ENCODE peak calls at places on chromosomes 16 and 17, in eight cellular contexts. K is AG04450, R is left ventricle myocardium inferior, F is GM23338, Q is BE2C, X is hepatocyte, L is dorsolateral prefrontal cortex, S is psoas muscle. W is an unnamed sample.

GRCh38 chr17:36550491-36551417 is 6.0 kb downstream of the GGNBP2 start:
- DNase-seq in K (no peak), R (no peak), F (no peak), Q (no peak), X (no peak), L (no peak), S (no peak), W (no peak)

GRCh38 chr16:55273356-55273755 is 50.6 kb upstream of the IRX6 start:
- DNase-seq in K (no peak), R (no peak), F (no peak), Q (no peak), X (no peak), L (no peak), S (no peak), W (no peak)

GRCh38 chr16:58498341-58499091 is 1.4 kb upstream of the NDRG4 start:
- DNase-seq in K (no peak), R (no peak), F (no peak), Q (no peak), X (no peak), L (no peak), S (no peak), W (no peak)

GRCh38 chr17:3635474-3636153 is 436 bp downstream of the SHPK start:
- DNase-seq in K (no peak), R (no peak), F (peak), Q (no peak), X (peak), L (no peak), S (no peak), W (peak)

GRCh38 chr17:9845306-9845705 is 19.6 kb downstream of the GLP2R start:
- DNase-seq in K (no peak), R (no peak), F (no peak), Q (no peak), X (no peak), L (no peak), S (no peak), W (no peak)

GRCh38 chr17:73437826-73438225 is 126.0 kb upstream of the CDC42EP4 start:
- DNase-seq in K (no peak), R (no peak), F (no peak), Q (no peak), X (no peak), L (no peak), S (no peak), W (no peak)

GRCh38 chr16:72985148-72985882 is 62.6 kb downstream of the ZFHX3 start:
- DNase-seq in K (no peak), R (peak), F (no peak), Q (no peak), X (no peak), L (no peak), S (peak), W (no peak)

GRCh38 chr17:69417545-69418483 is 3.3 kb downstream of the MAP2K6 start:
- DNase-seq in K (no peak), R (no peak), F (peak), Q (no peak), X (no peak), L (no peak), S (no peak), W (no peak)

GRCh38 chr17:30226878-30227277 is 8.6 kb downstream of the SLC6A4 start:
- DNase-seq in K (no peak), R (no peak), F (no peak), Q (no peak), X (peak), L (no peak), S (no peak), W (no peak)

GRCh38 chr16:28140788-28141618 is 70.8 kb downstream of the XPO6 start:
- DNase-seq in K (no peak), R (no peak), F (peak), Q (no peak), X (no peak), L (no peak), S (no peak), W (no peak)

GRCh38 chr16:24689128-24689527 is 40.3 kb upstream of the TNRC6A start:
- DNase-seq in K (no peak), R (no peak), F (peak), Q (peak), X (peak), L (no peak), S (peak), W (peak)

GRCh38 chr16:17448640-17449638 is 21.8 kb downstream of the XYLT1 start:
- DNase-seq in K (no peak), R (peak), F (no peak), Q (no peak), X (no peak), L (no peak), S (peak), W (peak)

GRCh38 chr17:34703533-34703932 is 124.2 kb downstream of the TMEM132E start:
- DNase-seq in K (peak), R (peak), F (peak), Q (no peak), X (peak), L (no peak), S (no peak), W (no peak)

GRCh38 chr16:59826767-59827166 is 1092.7 kb upstream of the GOT2 start:
- DNase-seq in K (no peak), R (no peak), F (no peak), Q (no peak), X (no peak), L (no peak), S (no peak), W (no peak)

DNA sequence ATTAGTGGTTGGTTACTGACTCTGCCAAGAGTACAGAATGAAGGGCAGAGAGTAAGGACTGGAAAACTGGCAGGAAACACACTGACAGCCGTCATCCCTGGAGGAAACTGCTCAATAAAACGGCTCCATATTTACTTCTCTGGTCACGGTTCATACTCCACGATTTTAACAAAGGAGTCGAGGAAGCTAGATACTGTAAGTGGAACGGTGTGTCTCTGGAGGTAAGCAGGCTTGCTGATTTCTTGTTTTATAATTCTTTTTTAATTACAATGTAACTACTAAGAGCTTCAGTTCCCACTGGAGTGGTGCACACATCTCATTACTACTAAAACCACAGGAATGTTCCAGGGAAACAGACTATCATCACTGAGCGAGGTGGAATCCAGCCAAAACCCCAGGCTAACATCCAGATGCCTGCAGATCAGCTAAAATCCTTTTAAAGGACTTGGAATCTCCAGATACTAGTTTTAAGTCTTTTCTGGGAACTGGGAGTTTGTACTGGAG is 17.8 kb downstream of the SERPINF1 start:
- DNase-seq in K (peak), R (peak), F (no peak), Q (no peak), X (peak), L (no peak), S (peak), W (peak)
- H3K4me3 ChIP-seq in K (peak), R (no peak), F (no peak), Q (no peak), X (no peak), L (no peak), S (peak), W (no peak)

DNA sequence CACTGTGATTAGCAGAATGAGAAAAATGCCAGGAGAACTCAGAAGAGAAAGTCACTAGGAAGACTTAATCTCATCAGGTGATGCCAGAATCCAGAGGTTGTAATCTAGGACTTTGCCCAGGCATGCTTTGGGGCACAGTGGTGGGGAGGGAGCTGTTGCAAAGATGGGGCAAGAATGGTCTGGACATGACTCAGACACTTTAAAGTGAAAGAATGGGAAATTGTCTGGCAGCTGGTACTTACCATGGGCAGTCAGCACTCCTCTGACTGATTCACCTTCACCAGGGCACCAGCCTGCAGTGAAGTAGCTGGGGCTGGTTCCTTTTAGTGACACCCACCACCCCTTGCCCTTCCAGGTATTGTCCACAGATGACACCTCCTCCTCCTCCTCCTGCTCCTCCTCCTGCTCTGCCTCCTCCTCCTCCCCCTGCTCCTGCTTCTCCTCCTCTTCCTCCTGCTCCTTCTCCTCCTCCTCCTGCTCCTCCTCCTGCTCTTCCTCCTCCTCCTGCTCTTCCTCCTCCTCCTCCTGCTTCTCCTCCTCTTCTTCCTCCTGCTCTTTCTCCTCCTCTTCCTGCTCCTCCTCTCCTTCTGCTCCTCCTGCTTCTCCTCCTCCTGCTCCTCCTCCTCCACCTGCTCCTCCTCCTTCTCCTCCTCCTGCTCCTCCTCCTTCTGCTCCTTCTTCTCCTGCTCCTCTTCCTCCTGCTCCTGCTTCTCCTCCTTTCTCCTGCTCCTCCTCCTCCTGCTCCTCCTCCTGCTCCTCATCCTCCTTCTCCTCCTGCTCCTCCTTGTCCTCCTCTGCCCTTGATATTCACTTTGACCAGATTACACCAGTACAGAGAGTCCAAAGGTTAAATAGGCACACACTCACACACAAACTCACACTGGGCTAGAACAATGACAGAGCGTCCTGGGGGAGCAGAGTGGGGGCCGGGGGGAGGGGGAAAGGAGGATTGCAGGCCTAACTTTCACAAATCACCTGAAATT is at the start of gene CHD9NB:
- DNase-seq in K (peak), R (no peak), F (no peak), Q (peak), X (peak), L (no peak), S (no peak), W (peak)
- H3K4me3 ChIP-seq in K (peak), R (no peak), F (no peak), Q (no peak), X (no peak), L (no peak), S (no peak), W (peak)

GRCh38 chr16:30866031-30866430 is 27.8 kb downstream of the BCL7C start:
- DNase-seq in K (no peak), R (no peak), F (no peak), Q (no peak), X (no peak), L (no peak), S (no peak), W (no peak)

GRCh38 chr16:30870904-30871303 is 23.0 kb downstream of the BCL7C start:
- DNase-seq in K (no peak), R (no peak), F (no peak), Q (no peak), X (no peak), L (no peak), S (no peak), W (no peak)

GRCh38 chr16:30867747-30868146 is 26.1 kb downstream of the BCL7C start:
- DNase-seq in K (no peak), R (no peak), F (peak), Q (no peak), X (peak), L (no peak), S (no peak), W (peak)
- H3K4me3 ChIP-seq in K (no peak), R (no peak), F (no peak), Q (no peak), X (no peak), L (no peak), S (no peak), W (no peak)

DNA sequence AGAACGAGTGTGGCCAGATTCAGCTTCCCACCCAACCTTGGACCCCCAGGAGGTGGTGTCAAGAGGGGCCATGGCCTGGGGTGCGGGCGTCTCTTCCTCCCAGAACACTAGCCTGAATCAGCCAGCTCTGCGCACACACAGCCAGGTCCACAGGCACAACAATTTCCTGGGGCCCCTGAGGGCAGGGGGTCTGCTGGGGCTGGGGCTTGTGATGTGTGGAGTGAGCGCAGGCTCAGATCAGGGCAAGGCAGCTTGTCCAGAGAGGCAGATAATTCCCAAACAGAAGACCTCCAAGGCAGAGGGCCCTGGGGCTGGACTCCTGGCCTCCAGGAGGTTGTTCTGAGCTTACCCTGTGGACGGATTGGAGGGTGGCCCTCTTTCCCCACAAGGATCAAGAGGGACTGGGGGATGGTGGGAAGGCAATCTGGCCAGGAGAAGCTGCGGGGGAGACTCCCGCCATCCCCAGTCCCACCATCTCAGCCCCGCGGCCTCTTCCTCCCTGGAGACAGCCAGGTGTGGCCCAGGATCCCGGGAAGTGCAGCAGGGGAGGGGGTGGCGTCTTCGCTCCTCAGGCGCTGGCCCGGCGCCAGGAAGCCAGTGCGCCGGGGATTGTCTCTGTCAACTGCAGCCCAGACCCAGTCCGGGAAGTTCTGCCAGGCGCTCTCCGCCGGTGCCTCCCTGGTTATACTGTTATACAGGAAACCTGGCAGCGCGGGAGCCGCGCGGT is 52.0 kb upstream of the AMZ2 start:
- DNase-seq in K (no peak), R (peak), F (peak), Q (peak), X (peak), L (no peak), S (peak), W (peak)
- H3K4me3 ChIP-seq in K (no peak), R (peak), F (peak), Q (peak), X (no peak), L (peak), S (peak), W (no peak)

DNA sequence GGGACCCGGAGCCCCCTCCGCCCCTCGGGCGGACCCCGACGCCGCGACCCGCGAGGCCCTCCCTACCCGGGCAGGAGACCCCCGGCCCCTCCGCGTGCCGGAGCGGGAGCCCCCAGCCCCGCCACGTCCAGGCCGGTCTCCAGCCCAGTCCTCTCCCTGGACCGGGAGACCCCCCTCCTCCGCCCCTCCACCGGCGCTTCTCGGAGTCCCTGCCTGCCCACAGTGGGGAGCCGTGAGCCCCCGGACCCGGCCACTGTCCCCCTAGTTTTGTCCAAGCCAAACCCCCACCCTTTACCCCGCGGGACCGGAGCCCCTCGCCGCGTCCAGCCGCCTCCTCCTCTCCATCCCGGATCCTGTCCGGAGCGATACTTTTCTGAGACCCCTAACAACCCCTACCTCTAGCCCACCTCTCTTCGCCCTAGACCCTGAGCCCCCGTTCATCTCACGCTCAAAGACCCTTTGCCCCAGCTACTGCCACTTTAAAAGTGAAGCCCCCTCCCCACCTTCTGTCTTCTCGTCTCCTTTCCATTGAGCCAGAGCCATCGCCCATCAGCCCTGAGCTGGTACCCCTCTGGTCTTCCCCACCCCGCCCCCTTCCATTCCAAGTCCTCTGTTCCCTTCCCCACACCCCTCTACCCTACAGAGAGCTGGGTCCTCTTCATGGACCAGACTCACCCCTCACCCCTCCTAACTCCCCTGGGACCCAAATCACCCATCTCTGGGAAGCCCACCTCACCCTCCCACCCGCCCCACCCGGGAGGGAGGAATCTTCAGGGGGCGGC is 1.0 kb downstream of the NECAB2 start:
- DNase-seq in K (no peak), R (peak), F (peak), Q (no peak), X (no peak), L (no peak), S (no peak), W (no peak)
- H3K4me3 ChIP-seq in K (no peak), R (peak), F (peak), Q (no peak), X (no peak), L (peak), S (no peak), W (no peak)

GRCh38 chr17:78197147-78197830 is 10.1 kb downstream of the AFMID start:
- DNase-seq in K (no peak), R (peak), F (no peak), Q (no peak), X (no peak), L (no peak), S (no peak), W (no peak)
- H3K4me3 ChIP-seq in K (no peak), R (no peak), F (no peak), Q (no peak), X (no peak), L (no peak), S (no peak), W (no peak)

GRCh38 chr17:14331982-14332298 is 31.1 kb downstream of the HS3ST3B1 start:
- DNase-seq in K (no peak), R (no peak), F (no peak), Q (no peak), X (no peak), L (no peak), S (no peak), W (no peak)

GRCh38 chr17:14330492-14330920 is 29.6 kb downstream of the HS3ST3B1 start:
- DNase-seq in K (no peak), R (no peak), F (peak), Q (no peak), X (no peak), L (no peak), S (no peak), W (no peak)

GRCh38 chr17:14329900-14330491 is 29.1 kb downstream of the HS3ST3B1 start:
- DNase-seq in K (no peak), R (no peak), F (no peak), Q (no peak), X (no peak), L (no peak), S (no peak), W (no peak)

GRCh38 chr17:14332331-14332730 is 31.4 kb downstream of the HS3ST3B1 start:
- DNase-seq in K (no peak), R (no peak), F (peak), Q (no peak), X (no peak), L (no peak), S (no peak), W (no peak)

DNA sequence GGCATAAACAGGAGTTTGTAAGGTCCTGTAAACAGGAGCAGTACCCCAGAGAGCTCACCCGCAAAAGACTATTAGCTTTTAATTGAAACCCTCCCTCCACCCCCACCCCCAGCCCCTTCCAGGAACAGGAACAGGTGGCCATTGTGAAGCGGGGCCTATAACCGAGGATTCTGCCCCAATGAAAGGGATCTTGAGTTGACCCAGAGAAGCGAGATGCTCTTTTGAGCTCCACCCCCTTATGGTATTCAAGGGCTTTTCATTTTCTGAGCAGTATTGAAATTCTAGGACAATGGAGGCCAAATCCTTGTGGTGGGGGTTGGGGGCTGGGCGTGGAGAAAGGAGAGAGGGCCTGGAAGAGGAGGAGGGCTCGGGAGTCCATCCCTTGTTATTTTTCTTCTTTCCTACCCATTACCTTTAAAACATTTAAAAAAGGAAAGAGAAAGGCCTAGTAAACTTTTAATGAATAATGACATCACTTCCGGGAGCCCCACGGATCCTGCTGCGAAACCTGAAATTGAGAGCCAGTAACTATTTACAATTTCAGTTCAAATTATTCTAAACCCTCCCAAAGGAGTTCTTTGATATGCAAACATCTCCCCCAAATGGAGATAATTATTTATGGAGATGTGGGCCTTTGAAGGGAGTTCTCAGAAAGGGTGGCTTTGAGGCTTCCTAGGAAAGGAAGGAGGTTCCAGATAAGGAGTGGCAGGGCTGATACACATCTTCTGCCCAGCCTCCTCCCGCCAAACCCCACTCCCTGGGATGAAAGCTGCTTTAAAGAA is 30.5 kb downstream of the HS3ST3B1 start:
- DNase-seq in K (no peak), R (no peak), F (peak), Q (no peak), X (no peak), L (no peak), S (no peak), W (no peak)
- H3K4me3 ChIP-seq in K (no peak), R (no peak), F (peak), Q (no peak), X (no peak), L (no peak), S (no peak), W (no peak)

DNA sequence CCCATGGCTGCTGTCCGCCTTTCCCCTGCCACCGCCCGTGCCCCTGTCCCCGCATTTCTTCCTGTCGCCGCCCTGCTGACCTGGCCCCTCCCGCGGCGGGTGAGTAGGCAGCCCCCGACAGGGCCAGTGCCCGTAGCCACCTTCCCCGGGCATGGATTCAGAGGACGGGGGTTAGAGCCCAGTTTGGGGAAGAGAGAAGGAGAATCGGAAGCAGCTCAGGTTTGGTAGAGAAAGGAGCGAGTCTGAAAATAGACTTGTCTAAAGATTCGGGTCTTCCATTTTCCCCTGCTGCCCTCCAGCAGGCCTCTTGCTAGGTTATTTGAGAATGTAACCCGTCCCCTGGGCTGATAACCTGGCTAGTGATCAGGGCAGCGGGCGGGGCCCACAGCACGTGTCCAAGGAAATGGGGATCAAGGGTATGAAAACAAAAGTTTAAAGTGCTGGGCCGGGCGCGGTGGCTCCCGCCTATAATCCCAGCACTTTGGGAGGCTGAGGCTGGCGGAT is 7.9 kb upstream of the CLDN9 start:
- DNase-seq in K (no peak), R (no peak), F (peak), Q (no peak), X (peak), L (no peak), S (no peak), W (peak)
- H3K4me3 ChIP-seq in K (no peak), R (peak), F (peak), Q (peak), X (peak), L (peak), S (peak), W (no peak)